ENCODE peak calls at places on chromosomes 2 and 18, in eight cellular contexts. C is stimulated activated CD4-positive, alpha-beta T cell treated with anti-CD3 and anti-CD28 coated beads, Interleukin-2, amount 100 ng/mL, for 24 hours; U is epithelial cell of esophagus; H is prostate gland; D is EL; Q is cardiac fibroblast; Z is endothelial cell of umbilical vein; E is foreskin fibroblast. B is an unnamed sample.
A peak's percentile ranks its signal among the peaks of the same experiment; 100 is the strongest.

GRCh38 chr18:13893418-13893760 is 21.9 kb downstream of the MC2R start:
- DNase-seq in E (no peak), D (no peak), Q (no peak), U (no peak), H (no peak), Z (no peak), C (no peak), B (no peak)

GRCh38 chr18:37317486-37317885 is 248.1 kb downstream of the CELF4 start:
- DNase-seq in H (no peak), C (no peak), D (no peak), U (no peak), Q (no peak), E (no peak), Z (no peak), B (no peak)

GRCh38 chr18:31162825-31163435 is at the start of gene DSC1:
- DNase-seq in E (no peak), D (no peak), H (no peak), U (no peak), Z (no peak), Q (no peak), C (no peak), B (no peak)

GRCh38 chr2:172009823-172010222 is 10.1 kb downstream of the METAP1D start:
- DNase-seq in Q (no peak), Z (no peak), H (no peak), U (no peak), D (no peak), C (no peak), E (no peak), B (no peak)

GRCh38 chr2:67311536-67311935 is 85.6 kb upstream of the ETAA1 start:
- DNase-seq in U (peak; percentile 82), C (no peak), H (no peak), E (peak; percentile 83), Q (peak; percentile 81), Z (peak; percentile 56), D (peak; percentile 92), B (peak; percentile 10)

GRCh38 chr2:121019756-121020155 is 265.2 kb downstream of the TFCP2L1 start:
- DNase-seq in H (no peak), D (no peak), C (no peak), Q (no peak), U (no peak), Z (no peak), E (no peak), B (no peak)

GRCh38 chr18:65215865-65216466 is 534.8 kb upstream of the CDH7 start:
- DNase-seq in H (no peak), Q (no peak), U (no peak), D (no peak), C (no peak), E (no peak), Z (no peak), B (no peak)

GRCh38 chr2:38380397-38381130 is 3.5 kb upstream of the ATL2 start:
- DNase-seq in Z (no peak), U (no peak), C (no peak), D (no peak), Q (no peak), H (no peak), E (no peak), B (no peak)

GRCh38 chr2:23419171-23420090 is 34.5 kb downstream of the KLHL29 start:
- DNase-seq in H (no peak), E (no peak), Z (no peak), D (no peak), U (no peak), Q (peak; percentile 51), C (no peak), B (no peak)

B was measured in SW480.